ENCODE peak calls at places on chromosomes 7 and 10, in six cellular contexts. One of them, this sample, is unnamed.

GRCh38 chr7:117124585-117125220 is 171.4 kb downstream of the ST7 start:
- ATAC-seq in HepG2: peak; percentile 99
- ATAC-seq in GM23338: no peak
- ATAC-seq in upper lobe of left lung: peak; percentile 86
- ATAC-seq in Panc1: peak; percentile 96
- ATAC-seq in GM12878: peak; percentile 96
- ATAC-seq in this sample: peak; percentile 59

GRCh38 chr10:21021231-21021630 is 124.1 kb upstream of the NEBL start:
- ATAC-seq in HepG2: no peak
- ATAC-seq in GM23338: no peak
- ATAC-seq in upper lobe of left lung: no peak
- ATAC-seq in Panc1: no peak
- ATAC-seq in GM12878: no peak
- ATAC-seq in this sample: no peak

GRCh38 chr10:80659284-80659683 is 121.6 kb downstream of the SH2D4B start:
- ATAC-seq in HepG2: no peak
- ATAC-seq in GM23338: no peak
- ATAC-seq in upper lobe of left lung: no peak
- ATAC-seq in Panc1: no peak
- ATAC-seq in GM12878: no peak
- ATAC-seq in this sample: no peak

GRCh38 chr10:47256753-47257336 is 43.2 kb upstream of the GDF10 start:
- ATAC-seq in HepG2: no peak
- ATAC-seq in GM23338: no peak
- ATAC-seq in upper lobe of left lung: no peak
- ATAC-seq in Panc1: no peak
- ATAC-seq in GM12878: peak; percentile 9
- ATAC-seq in this sample: no peak

GRCh38 chr10:118246340-118247247 is 95.5 kb downstream of the FAM204A start:
- ATAC-seq in HepG2: no peak
- ATAC-seq in GM23338: peak; percentile 82
- ATAC-seq in upper lobe of left lung: no peak
- ATAC-seq in Panc1: no peak
- ATAC-seq in GM12878: no peak
- ATAC-seq in this sample: no peak

GRCh38 chr7:106858618-106859532 is 6.2 kb upstream of the PIK3CG start:
- ATAC-seq in HepG2: no peak
- ATAC-seq in GM23338: no peak
- ATAC-seq in upper lobe of left lung: peak; percentile 44
- ATAC-seq in Panc1: no peak
- ATAC-seq in GM12878: no peak
- ATAC-seq in this sample: peak; percentile 27

GRCh38 chr7:137684776-137685175 is 162.0 kb downstream of the DGKI start:
- ATAC-seq in HepG2: no peak
- ATAC-seq in GM23338: no peak
- ATAC-seq in upper lobe of left lung: no peak
- ATAC-seq in Panc1: no peak
- ATAC-seq in GM12878: no peak
- ATAC-seq in this sample: no peak

GRCh38 chr10:24887855-24888231 is 64.6 kb downstream of the PRTFDC1 start:
- ATAC-seq in HepG2: no peak
- ATAC-seq in GM23338: no peak
- ATAC-seq in upper lobe of left lung: no peak
- ATAC-seq in Panc1: no peak
- ATAC-seq in GM12878: peak; percentile 22
- ATAC-seq in this sample: no peak

GRCh38 chr10:119297207-119297968 is 90.0 kb downstream of the GRK5 start:
- ATAC-seq in HepG2: no peak
- ATAC-seq in GM23338: no peak
- ATAC-seq in upper lobe of left lung: no peak
- ATAC-seq in Panc1: no peak
- ATAC-seq in GM12878: no peak
- ATAC-seq in this sample: no peak

GRCh38 chr10:13865758-13866491 is 279.2 kb downstream of the PRPF18 start:
- ATAC-seq in HepG2: no peak
- ATAC-seq in GM23338: peak; percentile 87
- ATAC-seq in upper lobe of left lung: peak; percentile 50
- ATAC-seq in Panc1: peak; percentile 90
- ATAC-seq in GM12878: no peak
- ATAC-seq in this sample: peak; percentile 48

GRCh38 chr10:106894675-106895074 is 269.8 kb downstream of the SORCS1 start:
- ATAC-seq in HepG2: no peak
- ATAC-seq in GM23338: no peak
- ATAC-seq in upper lobe of left lung: no peak
- ATAC-seq in Panc1: no peak
- ATAC-seq in GM12878: no peak
- ATAC-seq in this sample: peak; percentile 55

GRCh38 chr7:43565786-43566185 is 17.1 kb upstream of the STK17A start:
- ATAC-seq in HepG2: no peak
- ATAC-seq in GM23338: no peak
- ATAC-seq in upper lobe of left lung: no peak
- ATAC-seq in Panc1: no peak
- ATAC-seq in GM12878: no peak
- ATAC-seq in this sample: no peak

GRCh38 chr10:91477236-91477635 is 67.1 kb downstream of the HECTD2 start:
- ATAC-seq in HepG2: no peak
- ATAC-seq in GM23338: no peak
- ATAC-seq in upper lobe of left lung: no peak
- ATAC-seq in Panc1: no peak
- ATAC-seq in GM12878: no peak
- ATAC-seq in this sample: no peak

GRCh38 chr7:2173184-2173827 is 59.4 kb downstream of the MAD1L1 start:
- ATAC-seq in HepG2: peak; percentile 47
- ATAC-seq in GM23338: no peak
- ATAC-seq in upper lobe of left lung: no peak
- ATAC-seq in Panc1: peak; percentile 40
- ATAC-seq in GM12878: no peak
- ATAC-seq in this sample: no peak

GRCh38 chr10:11260136-11260535 is 242.5 kb downstream of the CELF2 start:
- ATAC-seq in HepG2: peak; percentile 86
- ATAC-seq in GM23338: peak; percentile 58
- ATAC-seq in upper lobe of left lung: no peak
- ATAC-seq in Panc1: no peak
- ATAC-seq in GM12878: no peak
- ATAC-seq in this sample: no peak

GRCh38 chr7:33191326-33191725 is 62.0 kb downstream of the BBS9 start:
- ATAC-seq in HepG2: peak; percentile 96
- ATAC-seq in GM23338: peak; percentile 87
- ATAC-seq in upper lobe of left lung: no peak
- ATAC-seq in Panc1: no peak
- ATAC-seq in GM12878: peak; percentile 85
- ATAC-seq in this sample: no peak

GRCh38 chr7:105776986-105777910 is 99.2 kb downstream of the ATXN7L1 start:
- ATAC-seq in HepG2: no peak
- ATAC-seq in GM23338: no peak
- ATAC-seq in upper lobe of left lung: no peak
- ATAC-seq in Panc1: no peak
- ATAC-seq in GM12878: no peak
- ATAC-seq in this sample: no peak

GRCh38 chr10:77118603-77119282 is 518.9 kb downstream of the KCNMA1 start:
- ATAC-seq in HepG2: no peak
- ATAC-seq in GM23338: peak; percentile 57
- ATAC-seq in upper lobe of left lung: no peak
- ATAC-seq in Panc1: no peak
- ATAC-seq in GM12878: peak; percentile 46
- ATAC-seq in this sample: no peak

GRCh38 chr7:53218730-53219504 is 183.5 kb downstream of the POM121L12 start:
- ATAC-seq in HepG2: no peak
- ATAC-seq in GM23338: peak; percentile 95
- ATAC-seq in upper lobe of left lung: peak; percentile 32
- ATAC-seq in Panc1: no peak
- ATAC-seq in GM12878: no peak
- ATAC-seq in this sample: no peak

GRCh38 chr7:40782836-40783235 is 648.0 kb downstream of the SUGCT start:
- ATAC-seq in HepG2: no peak
- ATAC-seq in GM23338: no peak
- ATAC-seq in upper lobe of left lung: no peak
- ATAC-seq in Panc1: no peak
- ATAC-seq in GM12878: no peak
- ATAC-seq in this sample: no peak

GRCh38 chr10:75295901-75296441 is 60.2 kb upstream of the COMTD1 start:
- ATAC-seq in HepG2: no peak
- ATAC-seq in GM23338: no peak
- ATAC-seq in upper lobe of left lung: peak; percentile 42
- ATAC-seq in Panc1: no peak
- ATAC-seq in GM12878: peak; percentile 5
- ATAC-seq in this sample: peak; percentile 2

GRCh38 chr10:121574519-121575170 is 23.6 kb downstream of the FGFR2 start:
- ATAC-seq in HepG2: no peak
- ATAC-seq in GM23338: peak; percentile 15
- ATAC-seq in upper lobe of left lung: no peak
- ATAC-seq in Panc1: no peak
- ATAC-seq in GM12878: no peak
- ATAC-seq in this sample: peak; percentile 67

GRCh38 chr7:147423875-147424274 is 1166.7 kb upstream of the C7orf33 start:
- ATAC-seq in HepG2: no peak
- ATAC-seq in GM23338: no peak
- ATAC-seq in upper lobe of left lung: no peak
- ATAC-seq in Panc1: no peak
- ATAC-seq in GM12878: no peak
- ATAC-seq in this sample: no peak

GRCh38 chr7:42768037-42768436 is 143.8 kb downstream of the C7orf25 start:
- ATAC-seq in HepG2: no peak
- ATAC-seq in GM23338: no peak
- ATAC-seq in upper lobe of left lung: no peak
- ATAC-seq in Panc1: no peak
- ATAC-seq in GM12878: no peak
- ATAC-seq in this sample: no peak

GRCh38 chr10:88066876-88067275 is 203.5 kb downstream of the PTEN start:
- ATAC-seq in HepG2: no peak
- ATAC-seq in GM23338: no peak
- ATAC-seq in upper lobe of left lung: peak; percentile 64
- ATAC-seq in Panc1: no peak
- ATAC-seq in GM12878: peak; percentile 1
- ATAC-seq in this sample: peak; percentile 15

GRCh38 chr7:111933614-111934013 is 272.6 kb downstream of the DOCK4 start:
- ATAC-seq in HepG2: no peak
- ATAC-seq in GM23338: no peak
- ATAC-seq in upper lobe of left lung: peak; percentile 49
- ATAC-seq in Panc1: no peak
- ATAC-seq in GM12878: no peak
- ATAC-seq in this sample: no peak

DNA sequence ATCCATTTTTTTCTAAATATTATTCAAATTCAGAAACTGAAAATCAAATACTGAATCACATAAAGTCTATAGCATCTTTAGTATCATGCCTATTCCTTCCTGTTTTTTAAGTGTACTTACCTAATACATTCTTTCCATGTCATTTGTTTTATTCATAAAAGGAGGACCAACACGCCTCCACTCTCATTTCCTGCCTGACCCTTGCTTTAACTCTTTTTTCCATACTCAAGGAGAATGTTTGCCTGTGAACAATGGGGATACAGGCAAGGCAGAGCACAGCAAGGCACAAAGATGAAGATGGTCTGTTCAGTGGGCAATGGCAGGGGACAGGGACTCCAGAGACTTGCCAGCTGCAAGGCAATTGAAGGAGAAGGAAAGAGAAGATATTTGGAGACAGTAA is 121.2 kb upstream of the FEZF1 start:
- ATAC-seq in HepG2: no peak
- ATAC-seq in GM23338: no peak
- ATAC-seq in upper lobe of left lung: no peak
- ATAC-seq in Panc1: no peak
- ATAC-seq in GM12878: no peak
- ATAC-seq in this sample: no peak
- H3K27ac ChIP-seq in HepG2: no peak overlapping the region
- H3K27ac ChIP-seq in GM23338: no peak overlapping the region
- H3K27ac ChIP-seq in upper lobe of left lung: no peak overlapping the region
- H3K27ac ChIP-seq in Panc1: no peak overlapping the region
- H3K27ac ChIP-seq in GM12878: no peak overlapping the region
- H3K27ac ChIP-seq in this sample: no peak overlapping the region

GRCh38 chr7:129368389-129368986 is 65.7 kb upstream of the STRIP2 start:
- ATAC-seq in HepG2: no peak
- ATAC-seq in GM23338: peak; percentile 9
- ATAC-seq in upper lobe of left lung: no peak
- ATAC-seq in Panc1: peak; percentile 23
- ATAC-seq in GM12878: peak; percentile 80
- ATAC-seq in this sample: peak; percentile 12

GRCh38 chr7:129362528-129362927 is 71.7 kb upstream of the STRIP2 start:
- ATAC-seq in HepG2: no peak
- ATAC-seq in GM23338: no peak
- ATAC-seq in upper lobe of left lung: no peak
- ATAC-seq in Panc1: no peak
- ATAC-seq in GM12878: no peak
- ATAC-seq in this sample: no peak

GRCh38 chr7:129367349-129367699 is 66.9 kb upstream of the STRIP2 start:
- ATAC-seq in HepG2: no peak
- ATAC-seq in GM23338: no peak
- ATAC-seq in upper lobe of left lung: no peak
- ATAC-seq in Panc1: peak; percentile 53
- ATAC-seq in GM12878: no peak
- ATAC-seq in this sample: peak; percentile 24

GRCh38 chr7:129370812-129371211 is 63.4 kb upstream of the STRIP2 start:
- ATAC-seq in HepG2: no peak
- ATAC-seq in GM23338: no peak
- ATAC-seq in upper lobe of left lung: no peak
- ATAC-seq in Panc1: no peak
- ATAC-seq in GM12878: peak; percentile 31
- ATAC-seq in this sample: no peak

DNA sequence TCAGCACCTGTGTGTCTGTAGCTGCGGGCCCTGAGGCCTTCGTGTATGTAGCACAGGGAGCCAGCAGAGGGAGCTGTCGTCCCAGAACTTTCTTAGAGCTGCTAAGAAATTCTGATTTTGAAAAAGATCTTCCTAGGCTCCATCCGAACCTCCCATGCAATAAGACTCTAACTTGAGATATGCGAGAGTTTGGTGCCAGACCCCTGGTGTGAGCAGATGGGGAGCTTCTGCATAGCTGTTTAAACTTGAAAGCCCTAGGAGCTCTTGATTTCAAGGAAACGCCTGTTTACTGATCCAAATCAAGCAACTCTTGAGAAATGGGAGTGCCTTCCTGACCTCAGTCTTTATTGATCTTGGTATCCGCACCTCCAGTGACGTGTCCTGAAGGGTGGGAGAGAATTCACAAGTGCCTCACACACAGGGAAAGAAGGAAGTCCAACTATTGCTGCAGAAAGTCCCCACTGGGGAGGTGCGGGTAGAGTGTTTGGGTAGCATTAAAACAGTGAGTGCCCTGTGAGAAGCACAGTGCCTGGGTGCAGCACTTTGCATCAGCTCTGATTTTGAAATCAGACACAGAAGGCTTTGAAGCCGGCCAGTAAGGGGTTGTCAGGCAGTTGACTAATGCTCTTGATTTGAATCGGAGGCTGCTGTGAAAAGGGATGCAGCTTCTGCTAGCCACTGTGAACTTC is 66.4 kb upstream of the STRIP2 start:
- ATAC-seq in HepG2: peak; percentile 97
- ATAC-seq in GM23338: peak; percentile 95
- ATAC-seq in upper lobe of left lung: peak; percentile 87
- ATAC-seq in Panc1: peak; percentile 95
- ATAC-seq in GM12878: peak; percentile 85
- ATAC-seq in this sample: peak; percentile 60
- TF ChIP-seq POLR2AphosphoS5 in HepG2: no peak
- TF ChIP-seq POLR2AphosphoS5 in GM23338: no peak
- TF ChIP-seq POLR2AphosphoS5 in upper lobe of left lung: peak; percentile 88
- TF ChIP-seq POLR2AphosphoS5 in Panc1: no peak
- TF ChIP-seq POLR2AphosphoS5 in GM12878: no peak
- TF ChIP-seq POLR2AphosphoS5 in this sample: no peak

GRCh38 chr7:151035902-151036301 is 7.7 kb downstream of the ABCB8 start:
- ATAC-seq in HepG2: no peak
- ATAC-seq in GM23338: no peak
- ATAC-seq in upper lobe of left lung: no peak
- ATAC-seq in Panc1: no peak
- ATAC-seq in GM12878: no peak
- ATAC-seq in this sample: no peak
- H3K36me3 ChIP-seq in HepG2: no peaks in the 10 kb centered on the region
- H3K36me3 ChIP-seq in GM23338: no peaks in the 10 kb centered on the region
- H3K36me3 ChIP-seq in upper lobe of left lung: peaks cover 33% of the 10 kb centered on the region
- H3K36me3 ChIP-seq in Panc1: no peaks in the 10 kb centered on the region
- H3K36me3 ChIP-seq in GM12878: peaks cover 3% of the 10 kb centered on the region
- H3K36me3 ChIP-seq in this sample: peaks cover 72% of the 10 kb centered on the region

GRCh38 chr7:45239486-45239885 is 81.9 kb downstream of the RAMP3 start:
- ATAC-seq in HepG2: no peak
- ATAC-seq in GM23338: no peak
- ATAC-seq in upper lobe of left lung: no peak
- ATAC-seq in Panc1: no peak
- ATAC-seq in GM12878: no peak
- ATAC-seq in this sample: no peak
- H3K27ac ChIP-seq in HepG2: no peak overlapping the region
- H3K27ac ChIP-seq in GM23338: no peak overlapping the region
- H3K27ac ChIP-seq in upper lobe of left lung: peak overlapping the region; percentile 43
- H3K27ac ChIP-seq in Panc1: no peak overlapping the region
- H3K27ac ChIP-seq in GM12878: no peak overlapping the region
- H3K27ac ChIP-seq in this sample: no peak overlapping the region

This sample was measured in gastroesophageal sphincter.